ENCODE peak calls at places on chromosomes 7 and 10, in ten cellular contexts. T, X, H, J, E, C, K, R, M and S are unnamed samples.

GRCh38 chr7:66790219-66790618 is 49.7 kb downstream of the RABGEF1 start:
- ATAC-seq in T (peak), X (no peak), H (peak), J (no peak), E (no peak), C (no peak), K (no peak), R (no peak), M (no peak), S (no peak)

GRCh38 chr7:16609842-16610450 is 35.6 kb downstream of the ANKMY2 start:
- ATAC-seq in T (peak), X (no peak), H (no peak), J (no peak), E (no peak), C (peak), K (no peak), R (no peak), M (peak), S (no peak)

GRCh38 chr10:70652761-70653657 is 19.3 kb upstream of the ADAMTS14 start:
- ATAC-seq in T (peak), X (peak), H (peak), J (peak), E (no peak), C (no peak), K (peak), R (no peak), M (no peak), S (peak)

GRCh38 chr7:25720427-25720826 is 431.6 kb upstream of the NFE2L3 start:
- ATAC-seq in T (no peak), X (no peak), H (no peak), J (no peak), E (peak), C (peak), K (peak), R (peak), M (peak), S (no peak)

GRCh38 chr7:148664319-148664718 is 34.4 kb upstream of the CUL1 start:
- ATAC-seq in T (no peak), X (peak), H (peak), J (no peak), E (no peak), C (no peak), K (peak), R (no peak), M (no peak), S (no peak)

GRCh38 chr7:130948913-130949312 is 214.9 kb upstream of the KLF14 start:
- ATAC-seq in T (no peak), X (no peak), H (no peak), J (no peak), E (no peak), C (no peak), K (no peak), R (no peak), M (no peak), S (no peak)

GRCh38 chr7:74569501-74570075 is 87.9 kb upstream of the GTF2I start:
- ATAC-seq in T (no peak), X (no peak), H (no peak), J (no peak), E (no peak), C (no peak), K (no peak), R (no peak), M (no peak), S (no peak)

GRCh38 chr10:88858493-88858892 is 6.8 kb upstream of the ANKRD22 start:
- ATAC-seq in T (no peak), X (no peak), H (no peak), J (no peak), E (no peak), C (no peak), K (no peak), R (no peak), M (no peak), S (no peak)

GRCh38 chr7:135147341-135147898 is 452 bp upstream of the TMEM140 start:
- ATAC-seq in T (peak), X (peak), H (peak), J (peak), E (peak), C (peak), K (peak), R (no peak), M (peak), S (peak)

GRCh38 chr7:36349626-36350025 is 40.0 kb upstream of the ANLN start:
- ATAC-seq in T (no peak), X (no peak), H (no peak), J (no peak), E (no peak), C (no peak), K (no peak), R (no peak), M (no peak), S (no peak)

GRCh38 chr7:96837583-96837982 is 127.9 kb upstream of the SEM1 start:
- ATAC-seq in T (no peak), X (no peak), H (no peak), J (no peak), E (no peak), C (peak), K (no peak), R (no peak), M (no peak), S (no peak)

GRCh38 chr7:51288896-51289607 is 27.6 kb downstream of the COBL start:
- ATAC-seq in T (peak), X (no peak), H (peak), J (no peak), E (peak), C (no peak), K (no peak), R (peak), M (peak), S (no peak)

GRCh38 chr7:123401295-123401694 is 133.1 kb downstream of the IQUB start:
- ATAC-seq in T (no peak), X (no peak), H (no peak), J (no peak), E (no peak), C (no peak), K (no peak), R (peak), M (no peak), S (no peak)

GRCh38 chr10:60645928-60646433 is 132.3 kb upstream of the CDK1 start:
- ATAC-seq in T (peak), X (no peak), H (no peak), J (no peak), E (no peak), C (no peak), K (no peak), R (no peak), M (no peak), S (no peak)

GRCh38 chr10:35007858-35008301 is 82.3 kb downstream of the CUL2 start:
- ATAC-seq in T (no peak), X (no peak), H (no peak), J (no peak), E (no peak), C (no peak), K (no peak), R (peak), M (no peak), S (no peak)

GRCh38 chr7:455110-455928 is 64.3 kb downstream of the PDGFA start:
- ATAC-seq in T (peak), X (no peak), H (peak), J (no peak), E (no peak), C (no peak), K (peak), R (no peak), M (peak), S (no peak)

GRCh38 chr7:141208539-141208938 is 134.7 kb downstream of the TMEM178B start:
- ATAC-seq in T (no peak), X (no peak), H (no peak), J (peak), E (no peak), C (no peak), K (no peak), R (no peak), M (no peak), S (no peak)

GRCh38 chr7:16086743-16087142 is 334.6 kb downstream of the CRPPA start:
- ATAC-seq in T (no peak), X (no peak), H (no peak), J (no peak), E (no peak), C (no peak), K (peak), R (no peak), M (no peak), S (no peak)

GRCh38 chr7:141463986-141464385 is 87.2 kb upstream of the AGK start:
- ATAC-seq in T (no peak), X (no peak), H (no peak), J (no peak), E (no peak), C (no peak), K (no peak), R (no peak), M (no peak), S (no peak)

GRCh38 chr10:23191764-23192395 is at the start of gene PTF1A:
- ATAC-seq in T (peak), X (peak), H (no peak), J (no peak), E (no peak), C (no peak), K (no peak), R (no peak), M (no peak), S (no peak)

GRCh38 chr7:127755965-127756364 is 104.0 kb downstream of the SND1 start:
- ATAC-seq in T (no peak), X (no peak), H (no peak), J (no peak), E (no peak), C (no peak), K (no peak), R (no peak), M (no peak), S (no peak)

GRCh38 chr10:122186822-122187810 is 84.0 kb upstream of the BTBD16 start:
- ATAC-seq in T (no peak), X (no peak), H (peak), J (no peak), E (no peak), C (no peak), K (no peak), R (no peak), M (no peak), S (no peak)

GRCh38 chr7:27277628-27278027 is 35.0 kb downstream of the EVX1 start:
- ATAC-seq in T (peak), X (no peak), H (peak), J (no peak), E (peak), C (no peak), K (no peak), R (peak), M (peak), S (no peak)

GRCh38 chr7:112994666-112995065 is 92.0 kb downstream of the GPR85 start:
- ATAC-seq in T (no peak), X (no peak), H (peak), J (no peak), E (no peak), C (no peak), K (no peak), R (no peak), M (no peak), S (no peak)

GRCh38 chr10:118457824-118458428 is 115.8 kb upstream of the FAM204A start:
- ATAC-seq in T (no peak), X (no peak), H (no peak), J (no peak), E (no peak), C (no peak), K (no peak), R (no peak), M (no peak), S (no peak)

GRCh38 chr7:73329861-73330581 is 2.1 kb downstream of the FKBP6 start:
- ATAC-seq in T (no peak), X (peak), H (peak), J (no peak), E (peak), C (no peak), K (peak), R (no peak), M (peak), S (no peak)

GRCh38 chr7:152354061-152354460 is 81.7 kb downstream of the KMT2C start:
- ATAC-seq in T (no peak), X (peak), H (no peak), J (no peak), E (no peak), C (no peak), K (no peak), R (no peak), M (no peak), S (no peak)

GRCh38 chr10:48453451-48454301 is 147.2 kb downstream of the MAPK8 start:
- ATAC-seq in T (no peak), X (no peak), H (no peak), J (no peak), E (no peak), C (no peak), K (no peak), R (no peak), M (no peak), S (no peak)

GRCh38 chr10:103828587-103829186 is 26.7 kb downstream of the SH3PXD2A start:
- ATAC-seq in T (no peak), X (peak), H (no peak), J (no peak), E (no peak), C (no peak), K (no peak), R (no peak), M (peak), S (no peak)

GRCh38 chr10:112852308-112852707 is 97.7 kb upstream of the TCF7L2 start:
- ATAC-seq in T (no peak), X (no peak), H (peak), J (peak), E (no peak), C (no peak), K (no peak), R (no peak), M (no peak), S (peak)

GRCh38 chr7:134813668-134814067 is 34.2 kb downstream of the CALD1 start:
- ATAC-seq in T (no peak), X (peak), H (peak), J (no peak), E (no peak), C (no peak), K (no peak), R (no peak), M (no peak), S (no peak)

DNA sequence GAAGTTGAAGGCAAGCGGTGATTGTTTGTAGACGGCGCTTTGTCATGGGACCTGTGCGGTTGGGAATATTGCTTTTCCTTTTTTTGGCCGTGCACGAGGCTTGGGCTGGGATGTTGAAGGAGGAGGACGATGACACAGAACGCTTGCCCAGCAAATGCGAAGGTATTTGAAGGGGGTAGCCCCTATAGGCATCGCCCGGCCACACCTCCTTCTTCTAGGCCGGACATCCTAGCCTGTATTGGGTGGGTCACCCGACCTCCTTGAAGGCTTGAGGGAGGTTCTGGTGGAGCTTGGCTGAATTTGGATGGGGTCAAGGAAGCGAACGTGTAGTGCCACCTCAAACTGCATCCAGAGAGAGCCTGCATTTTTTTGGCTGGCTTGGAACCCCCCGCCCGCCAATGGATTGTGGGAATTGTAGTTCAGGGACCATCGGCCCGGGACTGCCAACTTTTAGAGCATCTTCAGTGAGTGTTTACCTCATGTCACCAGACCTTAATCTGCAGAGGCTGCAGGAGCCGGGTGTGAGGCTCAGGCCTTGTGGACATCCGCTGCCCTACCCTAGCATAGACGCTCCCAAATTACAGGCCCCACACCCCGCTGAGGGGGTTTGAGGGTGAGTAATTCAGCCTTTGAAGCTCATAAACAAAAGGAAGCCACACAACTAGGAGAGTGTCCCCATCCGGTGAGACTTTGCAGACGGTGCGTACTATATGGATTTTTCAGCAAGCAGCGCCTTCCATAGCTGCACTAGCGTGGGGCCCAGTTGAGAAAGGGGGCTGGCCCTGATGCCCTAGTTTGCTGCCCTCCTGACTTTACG is 475 bp downstream of the CNPY4 start:
- ATAC-seq in T (peak), X (peak), H (peak), J (peak), E (peak), C (peak), K (peak), R (peak), M (peak), S (peak)
- TF ChIP-seq POLR2A in T (no peak), X (no peak), H (no peak), J (no peak), E (peak), C (no peak), K (no peak), R (no peak), M (no peak), S (no peak)

DNA sequence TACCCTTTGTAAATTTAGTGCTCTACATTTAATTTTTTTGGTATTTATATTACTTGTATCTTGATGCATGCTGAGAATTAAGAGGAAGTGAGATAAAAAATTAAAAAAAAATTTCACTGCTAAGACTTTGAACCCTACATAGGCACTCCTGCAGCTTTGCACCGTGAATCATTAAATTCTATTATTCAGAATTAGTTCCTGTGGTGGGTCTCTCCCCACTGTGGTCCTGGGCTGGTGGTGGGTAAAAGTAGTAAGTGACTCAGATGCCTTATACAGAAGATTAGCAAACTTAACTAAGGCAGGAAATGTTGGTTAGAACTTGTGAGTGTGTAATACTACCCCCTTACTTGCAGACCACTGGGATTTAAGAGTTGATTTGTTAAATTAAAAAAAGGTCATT is 72.6 kb downstream of the AP3M1 start:
- ATAC-seq in T (no peak), X (no peak), H (no peak), J (no peak), E (no peak), C (peak), K (no peak), R (no peak), M (no peak), S (no peak)
- TF ChIP-seq POLR2A in T (no peak), X (no peak), H (no peak), J (no peak), E (no peak), C (no peak), K (no peak), R (no peak), M (no peak), S (no peak)

GRCh38 chr10:31749981-31750850 is 178.4 kb downstream of the ARHGAP12 start:
- ATAC-seq in T (peak), X (peak), H (peak), J (no peak), E (no peak), C (no peak), K (no peak), R (no peak), M (no peak), S (no peak)
- TF ChIP-seq POLR2A in T (peak), X (no peak), H (no peak), J (no peak), E (no peak), C (no peak), K (no peak), R (no peak), M (no peak), S (no peak)

DNA sequence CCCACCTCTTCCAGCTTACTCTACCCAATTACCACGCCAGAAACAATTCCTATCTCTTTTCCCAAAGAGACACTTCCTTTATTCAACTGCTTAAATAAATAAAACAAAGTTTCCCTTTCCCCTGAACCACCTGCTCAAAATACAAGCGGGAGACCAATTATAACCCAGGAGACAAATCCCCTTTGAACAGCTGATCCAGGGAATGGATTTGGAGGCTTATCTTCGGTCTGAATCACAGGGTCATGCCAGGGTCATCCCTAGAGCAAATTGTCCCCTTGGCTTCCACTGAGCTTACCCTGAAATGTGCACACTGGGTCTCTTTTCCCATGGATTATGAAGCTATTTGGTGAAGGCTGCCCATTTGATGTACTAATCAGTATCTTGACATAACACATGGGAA is 99.9 kb upstream of the JAZF1 start:
- ATAC-seq in T (no peak), X (no peak), H (no peak), J (no peak), E (no peak), C (no peak), K (no peak), R (no peak), M (no peak), S (no peak)
- TF ChIP-seq POLR2A in T (no peak), X (no peak), H (no peak), J (no peak), E (no peak), C (no peak), K (no peak), R (no peak), M (no peak), S (no peak)

DNA sequence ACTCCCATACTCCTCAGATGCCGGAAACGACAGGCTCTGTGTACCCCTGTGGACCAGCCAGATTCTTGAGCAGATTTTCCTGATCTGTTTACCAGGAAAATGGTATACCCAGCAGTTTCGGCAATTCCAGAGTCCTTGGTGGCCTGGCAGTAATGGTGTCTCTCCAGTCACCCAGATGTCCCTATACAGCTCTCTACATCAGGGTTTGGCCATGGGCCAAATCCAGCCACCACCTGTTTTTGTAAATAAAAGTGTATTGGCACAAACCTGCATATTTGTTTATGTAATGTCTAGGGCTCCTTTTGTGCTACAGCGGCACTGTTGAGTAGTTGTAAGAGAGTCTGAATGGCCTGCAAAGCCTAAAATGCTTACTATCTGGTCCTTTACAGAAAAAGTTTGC is 491.3 kb downstream of the RPS24 start:
- ATAC-seq in T (no peak), X (no peak), H (no peak), J (no peak), E (no peak), C (no peak), K (no peak), R (no peak), M (no peak), S (no peak)
- TF ChIP-seq POLR2A in T (no peak), X (no peak), H (no peak), J (no peak), E (no peak), C (no peak), K (no peak), R (no peak), M (no peak), S (no peak)

DNA sequence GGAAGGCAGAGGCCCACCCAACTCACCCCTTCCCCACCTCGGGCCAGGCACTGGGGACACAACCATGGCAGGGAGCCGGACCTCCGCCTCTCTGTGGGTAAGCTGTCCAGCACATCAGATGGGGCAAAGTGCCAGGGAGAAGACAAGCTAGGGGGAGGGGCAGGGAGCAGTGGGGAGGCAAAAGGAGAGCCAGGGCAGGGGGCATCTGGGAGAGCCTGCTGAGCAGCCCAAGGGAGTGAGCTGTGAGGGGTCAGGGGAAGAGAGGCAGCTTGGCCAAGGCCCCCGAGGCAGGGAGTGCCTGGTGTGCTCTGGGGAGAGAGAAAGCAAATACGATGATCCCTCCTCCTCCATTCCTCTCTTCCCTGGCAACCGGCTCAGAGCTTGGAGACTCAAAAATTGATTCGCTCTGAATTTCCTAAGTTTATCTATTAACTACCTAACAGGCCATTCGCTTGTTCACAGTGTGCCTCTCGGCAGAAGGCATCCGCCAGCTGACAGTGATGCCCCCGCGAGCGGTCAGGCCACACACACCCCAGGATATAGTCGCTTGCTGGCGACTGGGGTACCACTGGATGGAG is 4.5 kb downstream of the CAMK2B start:
- ATAC-seq in T (no peak), X (no peak), H (no peak), J (no peak), E (no peak), C (no peak), K (no peak), R (no peak), M (peak), S (no peak)
- TF ChIP-seq POLR2A in T (no peak), X (no peak), H (no peak), J (no peak), E (no peak), C (no peak), K (no peak), R (no peak), M (no peak), S (no peak)

GRCh38 chr7:87933953-87934698 is at the start of gene ADAM22:
- ATAC-seq in T (peak), X (peak), H (peak), J (peak), E (peak), C (peak), K (peak), R (peak), M (peak), S (peak)
- TF ChIP-seq POLR2A in T (peak), X (no peak), H (no peak), J (no peak), E (peak), C (peak), K (no peak), R (peak), M (peak), S (no peak)